ENCODE peak calls at places on chromosomes 7 and 10, in five cellular contexts. Y is activated CD8-positive, alpha-beta memory T cell treated with anti-CD3 and anti-CD28 coated beads for 48 hours; E is stimulated activated CD4-positive, alpha-beta T cell treated with anti-CD3 and anti-CD28 coated beads, Interleukin-1b, Interleukin-23, amount 100 ng/mL, for 1 hour; O is HL-60; U is left ventricle myocardium inferior. V is an unnamed sample.

GRCh38 chr7:151679073-151679708 is 159.5 kb upstream of the RHEB start:
- DNase-seq in Y (no peak), U (no peak), E (no peak), O (no peak), V (no peak)

GRCh38 chr7:96664793-96665192 is 44.9 kb downstream of the SEM1 start:
- DNase-seq in Y (no peak), O (no peak), E (no peak), U (no peak), V (no peak)

GRCh38 chr10:43897765-43898419 is 249.2 kb upstream of the ZNF32 start:
- DNase-seq in U (no peak), O (no peak), Y (no peak), E (no peak), V (no peak)

GRCh38 chr10:3056280-3057037 is 10.9 kb upstream of the PFKP start:
- DNase-seq in U (no peak), O (no peak), E (no peak), Y (no peak), V (no peak)

GRCh38 chr7:37259381-37259821 is 189.3 kb downstream of the ELMO1 start:
- DNase-seq in O (peak; percentile 79), U (no peak), Y (no peak), E (no peak), V (no peak)

GRCh38 chr7:55774327-55775050 is 88.1 kb downstream of the SEPTIN14 start:
- DNase-seq in E (no peak), O (no peak), Y (no peak), U (no peak), V (no peak)

GRCh38 chr10:126092806-126093205 is 196.4 kb downstream of the FANK1 start:
- DNase-seq in U (no peak), E (no peak), Y (no peak), O (no peak), V (no peak)

GRCh38 chr7:123748734-123749536 is at the start of gene WASL:
- DNase-seq in O (peak; percentile 89), E (peak; percentile 80), U (peak; percentile 94), Y (peak; percentile 77), V (peak; percentile 72)

GRCh38 chr7:123208793-123209192 is 9.0 kb upstream of the SLC13A1 start:
- DNase-seq in Y (no peak), U (no peak), E (no peak), O (no peak), V (no peak)

GRCh38 chr7:134440067-134440466 is 18.8 kb downstream of the AKR1B1 start:
- DNase-seq in U (peak; percentile 33), Y (no peak), O (no peak), E (no peak), V (no peak)

GRCh38 chr10:99630439-99630838 is 10.2 kb upstream of the SLC25A28 start:
- DNase-seq in Y (no peak), U (no peak), O (peak; percentile 80), E (no peak), V (no peak)

GRCh38 chr7:507623-508305 is 11.9 kb downstream of the PDGFA start:
- DNase-seq in E (no peak), O (no peak), Y (no peak), U (peak; percentile 12), V (no peak)

GRCh38 chr7:11726251-11727155 is 105.5 kb downstream of the THSD7A start:
- DNase-seq in O (no peak), U (peak; percentile 34), E (no peak), Y (no peak), V (no peak)

GRCh38 chr10:129345763-129346162 is 121.3 kb upstream of the MGMT start:
- DNase-seq in U (no peak), O (no peak), Y (no peak), E (no peak), V (no peak)

GRCh38 chr7:17849504-17849903 is 90.8 kb downstream of the SNX13 start:
- DNase-seq in Y (no peak), U (no peak), E (no peak), O (no peak), V (no peak)

GRCh38 chr10:50582766-50583762 is 40.7 kb downstream of the SGMS1 start:
- DNase-seq in O (no peak), U (no peak), E (no peak), Y (no peak), V (no peak)

GRCh38 chr10:110286841-110287240 is 17.9 kb downstream of the SMNDC1 start:
- DNase-seq in E (no peak), O (no peak), Y (no peak), U (no peak), V (no peak)

GRCh38 chr7:128108129-128108528 is 76.9 kb upstream of the LRRC4 start:
- DNase-seq in E (no peak), O (no peak), U (no peak), Y (no peak), V (no peak)

GRCh38 chr7:66583696-66584095 is 45.0 kb upstream of the KCTD7 start:
- DNase-seq in O (no peak), Y (no peak), E (no peak), U (no peak), V (no peak)

GRCh38 chr10:97647556-97647955 is 7.1 kb downstream of the PI4K2A start:
- DNase-seq in Y (no peak), U (no peak), O (no peak), E (no peak), V (no peak)

GRCh38 chr10:5595591-5596590 is 70.5 kb downstream of the ASB13 start:
- DNase-seq in Y (no peak), U (no peak), O (no peak), E (no peak), V (no peak)

GRCh38 chr10:71720304-71720672 is 710 bp upstream of the C10orf105 start:
- DNase-seq in Y (no peak), E (no peak), U (no peak), O (no peak), V (no peak)

GRCh38 chr10:114482480-114482879 is 78.2 kb upstream of the AFAP1L2 start:
- DNase-seq in U (no peak), O (no peak), Y (no peak), E (no peak), V (no peak)

GRCh38 chr7:131747625-131748024 is 191.2 kb upstream of the PODXL start:
- DNase-seq in Y (no peak), E (no peak), U (no peak), O (no peak), V (no peak)

GRCh38 chr10:61896854-61897661 is 4.4 kb upstream of the ARID5B start:
- DNase-seq in O (peak; percentile 52), Y (no peak), U (peak; percentile 38), E (no peak), V (peak; percentile 38)

GRCh38 chr10:53833908-53834307 is 967.1 kb downstream of the PCDH15 start:
- DNase-seq in U (no peak), O (no peak), Y (no peak), E (no peak), V (no peak)

GRCh38 chr7:4797858-4798705 is 22.7 kb downstream of the AP5Z1 start:
- DNase-seq in U (peak; percentile 55), E (peak; percentile 48), O (peak; percentile 49), Y (peak; percentile 36), V (no peak)

GRCh38 chr10:91590142-91590903 is 42.5 kb downstream of the PPP1R3C start:
- DNase-seq in Y (no peak), O (no peak), E (no peak), U (peak; percentile 48), V (no peak)

GRCh38 chr10:71605263-71605962 is 114.2 kb downstream of the C10orf105 start:
- DNase-seq in Y (no peak), O (no peak), E (no peak), U (no peak), V (no peak)

GRCh38 chr10:23096814-23097549 is 1.6 kb downstream of the MSRB2 start:
- DNase-seq in Y (no peak), U (no peak), E (no peak), O (no peak), V (no peak)

GRCh38 chr7:155788616-155789000 is 23.7 kb downstream of the SHH start:
- DNase-seq in O (no peak), E (no peak), U (no peak), Y (no peak), V (no peak)

GRCh38 chr10:114256822-114257221 is 17.8 kb downstream of the VWA2 start:
- DNase-seq in O (no peak), U (no peak), Y (no peak), E (no peak), V (no peak)

GRCh38 chr7:102874166-102874829 is 38.5 kb upstream of the LRRC17 start:
- DNase-seq in E (no peak), U (no peak), O (no peak), Y (no peak), V (no peak)

GRCh38 chr7:151899513-151900360 is 22.8 kb upstream of the PRKAG2 start:
- DNase-seq in E (no peak), Y (no peak), U (no peak), O (no peak), V (no peak)

GRCh38 chr10:20147679-20148078 is 331.4 kb downstream of the PLXDC2 start:
- DNase-seq in Y (no peak), O (no peak), U (no peak), E (no peak), V (no peak)

GRCh38 chr7:134101716-134102115 is 25.4 kb upstream of the LRGUK start:
- DNase-seq in U (no peak), E (no peak), Y (no peak), O (no peak), V (no peak)

GRCh38 chr10:117464176-117464575 is 78.4 kb upstream of the EMX2 start:
- DNase-seq in U (no peak), O (no peak), Y (no peak), E (no peak), V (no peak)

GRCh38 chr7:28291559-28291958 is 111.0 kb upstream of the JAZF1 start:
- DNase-seq in E (no peak), Y (no peak), O (no peak), U (no peak), V (no peak)

GRCh38 chr7:51267169-51267568 is 49.4 kb downstream of the COBL start:
- DNase-seq in O (no peak), Y (no peak), U (no peak), E (no peak), V (no peak)

V was measured in omental fat pad.